ENCODE peak calls at places on chromosomes 2 and 18, in four cellular contexts. N is coronary artery; C is Calu3; K is CD4-positive, alpha-beta T cell. X is an unnamed sample.
A peak's percentile ranks its signal among the peaks of the same experiment; 100 is the strongest.

GRCh38 chr18:24517554-24517953 is 57.1 kb downstream of the HRH4 start:
- DNase-seq in N (no peak), C (no peak), K (no peak), X (no peak)

GRCh38 chr2:52960891-52961290 is 806.7 kb upstream of the CHAC2 start:
- DNase-seq in N (no peak), C (no peak), K (no peak), X (no peak)

GRCh38 chr2:219997341-219997851 is 370.0 kb downstream of the SLC4A3 start:
- DNase-seq in N (no peak), C (peak; percentile 40), K (no peak), X (no peak)

GRCh38 chr2:104388296-104388695 is 465.6 kb upstream of the POU3F3 start:
- DNase-seq in N (no peak), C (no peak), K (no peak), X (peak; percentile 1)

GRCh38 chr18:63188063-63188462 is 131.5 kb downstream of the BCL2 start:
- DNase-seq in N (no peak), C (no peak), K (no peak), X (no peak)

GRCh38 chr2:67841711-67842110 is 221.1 kb downstream of the C1D start:
- DNase-seq in N (no peak), C (no peak), K (no peak), X (no peak)

GRCh38 chr2:55232863-55233657 is 572 bp downstream of the RPS27A start:
- DNase-seq in N (peak; percentile 76), C (peak; percentile 25), K (peak; percentile 46), X (no peak)

GRCh38 chr18:74249181-74249968 is 42.4 kb downstream of the CYB5A start:
- DNase-seq in N (no peak), C (peak; percentile 24), K (no peak), X (peak; percentile 84)

GRCh38 chr2:63698825-63699548 is 110.2 kb downstream of the MDH1 start:
- DNase-seq in N (peak; percentile 81), C (peak; percentile 23), K (no peak), X (peak; percentile 90)

GRCh38 chr2:44753552-44754285 is 187.8 kb upstream of the SIX3 start:
- DNase-seq in N (no peak), C (no peak), K (no peak), X (no peak)

GRCh38 chr2:159712929-159713575 is 746 bp downstream of the MARCHF7 start:
- DNase-seq in N (no peak), C (no peak), K (no peak), X (no peak)

GRCh38 chr2:165112133-165112573 is 91.7 kb downstream of the SCN3A start:
- DNase-seq in N (no peak), C (no peak), K (no peak), X (no peak)

GRCh38 chr2:46494596-46494995 is 15.2 kb downstream of the TMEM247 start:
- DNase-seq in N (no peak), C (no peak), K (no peak), X (no peak)

GRCh38 chr18:36769611-36770314 is 59.0 kb downstream of the TPGS2 start:
- DNase-seq in N (no peak), C (peak; percentile 49), K (no peak), X (no peak)

GRCh38 chr2:69013123-69013836 is at the start of gene ANTXR1:
- DNase-seq in N (peak; percentile 88), C (peak; percentile 9), K (no peak), X (peak; percentile 67)

GRCh38 chr2:17899871-17900270 is 21.4 kb downstream of the KCNS3 start:
- DNase-seq in N (no peak), C (peak; percentile 13), K (no peak), X (no peak)

GRCh38 chr2:75525434-75526308 is 35.1 kb downstream of the EVA1A start:
- DNase-seq in N (no peak), C (no peak), K (no peak), X (peak; percentile 43)

GRCh38 chr2:15705310-15705709 is 113.6 kb downstream of the DDX1 start:
- DNase-seq in N (no peak), C (no peak), K (no peak), X (no peak)

GRCh38 chr2:175207741-175208438 is 26.4 kb upstream of the ATP5MC3 start:
- DNase-seq in N (no peak), C (no peak), K (no peak), X (no peak)

GRCh38 chr2:175205523-175205922 is 24.0 kb upstream of the ATP5MC3 start:
- DNase-seq in N (no peak), C (no peak), K (no peak), X (peak; percentile 26)

GRCh38 chr2:175206866-175207265 is 25.4 kb upstream of the ATP5MC3 start:
- DNase-seq in N (no peak), C (no peak), K (no peak), X (no peak)

GRCh38 chr2:175203621-175204496 is 22.3 kb upstream of the ATP5MC3 start:
- DNase-seq in N (no peak), C (peak; percentile 70), K (peak; percentile 17), X (peak; percentile 62)
- TF ChIP-seq CTCF in N (no peak), C (peak; percentile 47), K (peak; percentile 47), X (peak; percentile 73)

DNA sequence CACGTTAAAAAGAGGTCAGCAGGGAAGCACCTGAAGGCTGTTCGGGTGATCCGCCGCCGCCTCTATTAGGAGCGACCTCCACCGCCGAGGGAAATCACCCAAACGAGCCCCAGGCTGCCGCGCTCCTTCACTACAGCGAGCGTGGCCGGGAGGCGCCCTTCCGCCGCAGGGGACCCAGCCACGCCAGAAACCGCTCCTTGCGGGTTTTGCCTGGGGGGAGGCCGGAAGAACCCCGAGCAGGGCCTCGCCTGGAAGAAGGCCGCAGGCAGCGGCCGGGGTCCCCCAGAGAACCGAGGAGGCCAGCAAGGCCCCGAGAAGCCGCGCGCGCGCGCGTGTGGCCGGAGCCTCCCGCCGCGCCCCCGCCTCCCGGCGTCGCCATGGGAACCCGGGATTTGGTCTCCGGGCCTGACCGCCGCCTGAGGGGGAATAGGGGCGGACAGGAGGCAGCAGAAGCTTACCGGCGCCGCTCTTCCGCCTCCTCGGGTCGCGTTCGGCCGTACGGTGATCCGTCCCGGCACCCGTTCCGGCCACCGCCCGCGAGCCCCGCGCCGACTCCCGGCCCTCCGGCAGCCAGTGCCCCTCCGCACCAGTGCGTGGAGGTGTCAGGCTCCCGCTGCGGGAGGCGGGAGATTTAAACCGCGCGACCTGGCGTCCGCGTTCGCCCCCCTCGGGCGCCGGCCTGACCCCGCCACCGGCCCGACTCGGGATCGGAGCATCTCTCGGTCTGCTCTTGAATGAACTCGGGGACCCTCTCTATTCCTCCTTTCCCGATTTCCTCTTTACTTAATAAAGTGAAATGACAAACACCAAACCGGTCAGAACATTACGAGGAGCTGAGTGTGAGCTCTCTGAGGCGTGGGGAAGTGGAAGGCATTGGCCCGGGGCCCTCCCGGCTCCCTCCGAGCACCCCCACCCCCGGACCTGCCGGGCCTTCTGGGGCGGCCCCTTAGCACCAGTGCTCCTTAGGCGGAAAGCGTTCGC is at the start of gene ICA1L:
- DNase-seq in N (peak; percentile 80), C (peak; percentile 69), K (peak; percentile 14), X (peak; percentile 50)
- TF ChIP-seq CTCF in N (no peak), C (no peak), K (no peak), X (no peak)

DNA sequence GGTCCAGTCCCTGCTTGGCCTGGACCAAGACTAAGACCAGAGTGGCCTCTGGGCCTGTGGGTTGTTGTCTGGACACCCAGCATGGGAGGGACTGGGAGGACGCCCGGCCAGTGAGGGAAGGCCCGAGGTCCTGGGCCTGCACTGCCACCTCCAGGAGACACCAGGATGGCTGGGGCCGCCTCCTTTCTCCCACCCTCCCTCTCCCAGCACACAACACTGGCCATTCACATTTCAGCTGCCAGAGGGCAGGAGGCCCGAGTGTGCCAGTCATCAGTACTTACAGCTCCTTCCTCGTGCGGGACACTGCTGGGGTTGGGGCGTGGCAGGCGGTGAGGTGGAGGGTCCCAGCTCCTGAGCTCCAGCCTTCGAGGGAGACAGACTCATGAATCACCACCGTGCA is 133.5 kb downstream of the ASB1 start:
- DNase-seq in N (no peak), C (no peak), K (no peak), X (no peak)
- TF ChIP-seq CTCF in N (no peak), C (no peak), K (no peak), X (no peak)

DNA sequence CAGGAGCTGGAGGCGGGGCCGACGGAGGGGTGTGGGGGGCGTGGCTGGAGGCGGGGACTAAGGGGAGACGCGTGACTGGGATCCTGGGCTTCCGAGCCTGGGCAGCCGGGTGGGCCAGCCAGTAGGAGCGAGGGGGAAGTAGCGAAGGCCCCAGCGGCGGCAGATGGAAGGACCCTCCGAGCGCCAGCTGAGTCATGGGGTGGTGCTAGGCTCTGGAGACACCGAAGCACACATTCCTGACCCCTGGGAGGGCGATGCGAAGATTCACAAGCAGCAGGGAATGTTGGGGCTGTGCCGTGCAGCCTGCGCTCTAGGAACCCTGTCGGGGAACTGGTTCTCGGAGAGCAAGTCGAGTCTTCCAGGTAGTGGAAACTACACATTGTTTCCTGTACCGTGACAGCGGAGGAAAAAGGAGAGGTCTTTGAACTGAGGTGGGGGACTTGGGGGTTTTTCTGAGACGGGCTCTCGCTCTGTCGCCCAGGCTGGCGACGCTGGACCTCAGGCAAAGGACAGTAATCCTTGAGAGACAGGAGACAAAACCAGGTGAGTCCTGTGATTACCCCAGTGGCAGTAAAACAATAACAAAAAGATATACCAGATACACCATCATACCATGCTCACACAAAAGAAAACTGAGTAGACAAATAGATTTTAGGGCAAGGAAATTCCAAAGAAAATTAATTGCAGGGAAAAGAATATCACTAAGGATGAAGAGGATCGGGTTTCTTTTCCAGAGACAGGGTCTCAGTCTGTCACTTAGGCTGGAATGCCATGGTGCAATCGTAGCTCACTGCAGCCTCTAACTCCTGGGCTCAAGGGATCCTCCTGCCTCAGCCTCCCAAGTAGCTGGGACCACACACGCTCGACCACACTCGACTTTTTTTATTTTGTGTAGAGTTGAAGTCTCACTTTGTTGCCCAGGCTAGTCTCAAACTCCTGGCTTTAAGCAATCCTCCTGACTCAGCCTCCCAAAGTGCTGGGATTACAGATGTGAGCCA is 828 bp upstream of the AFG3L2 start:
- DNase-seq in N (no peak), C (no peak), K (no peak), X (peak; percentile 98)
- TF ChIP-seq CTCF in N (no peak), C (no peak), K (no peak), X (peak; percentile 54)

GRCh38 chr2:218892693-218893348 is 12.2 kb downstream of the WNT10A start:
- DNase-seq in N (peak; percentile 75), C (peak; percentile 86), K (peak; percentile 87), X (peak; percentile 9)
- TF ChIP-seq CTCF in N (no peak), C (peak; percentile 67), K (peak; percentile 45), X (peak; percentile 70)

DNA sequence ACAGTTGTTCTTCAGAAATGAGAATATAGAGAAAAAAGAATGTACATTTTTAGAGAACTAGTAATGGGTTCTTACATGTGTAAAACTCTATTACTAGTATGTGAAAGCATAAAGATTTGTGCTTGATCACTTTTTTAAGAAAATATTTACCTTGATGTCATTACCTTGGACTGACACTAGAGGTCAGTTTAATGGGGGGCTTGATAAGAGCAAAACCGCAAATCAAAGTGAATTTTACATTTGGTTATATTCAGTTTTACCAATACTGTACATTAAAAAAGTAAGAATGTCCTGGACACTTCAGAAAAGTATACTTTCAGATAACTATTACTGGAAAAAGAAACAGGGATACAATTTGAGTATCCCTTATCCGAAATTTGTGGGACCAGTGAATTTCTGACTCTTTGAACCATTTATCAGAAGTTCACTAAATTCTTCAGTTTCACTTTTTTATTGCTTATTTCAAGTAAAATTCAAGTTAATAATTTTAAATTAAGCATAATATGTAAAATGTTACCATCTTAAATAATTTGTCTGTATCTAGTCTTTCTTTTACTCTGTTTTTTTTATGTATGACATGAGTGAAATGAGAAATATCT is 1149.5 kb downstream of the DSC3 start:
- DNase-seq in N (no peak), C (no peak), K (no peak), X (no peak)
- TF ChIP-seq CTCF in N (no peak), C (peak; percentile 79), K (no peak), X (peak; percentile 87)

GRCh38 chr2:1614564-1614963 is 129.8 kb downstream of the PXDN start:
- DNase-seq in N (no peak), C (no peak), K (no peak), X (no peak)
- TF ChIP-seq CTCF in N (no peak), C (no peak), K (no peak), X (no peak)

X was measured in HFFc6.